ENCODE peak calls at places on chromosomes 12 and 14, in four cellular contexts. One of them, this sample, is unnamed. For H3K4me1, the result is how much of the 10 kb centered on the place peaks cover.

GRCh38 chr12:25781223-25781622 is 177.3 kb upstream of the RASSF8 start:
- DNase-seq in HepG2: no peak
- DNase-seq in K562: no peak
- DNase-seq in HCT116: no peak
- DNase-seq in this sample: no peak

GRCh38 chr14:57889245-57889644 is 23.4 kb upstream of the SLC35F4 start:
- DNase-seq in K562: no peak
- DNase-seq in HepG2: no peak
- DNase-seq in HCT116: no peak
- DNase-seq in this sample: no peak

GRCh38 chr14:65866906-65867305 is 454.4 kb downstream of the FUT8 start:
- DNase-seq in K562: no peak
- DNase-seq in HepG2: no peak
- DNase-seq in HCT116: no peak
- DNase-seq in this sample: no peak

GRCh38 chr12:5388581-5389535 is 43.0 kb upstream of the NTF3 start:
- DNase-seq in K562: no peak
- DNase-seq in HCT116: peak
- DNase-seq in HepG2: no peak
- DNase-seq in this sample: no peak

GRCh38 chr12:100020370-100020769 is 35.6 kb upstream of the ANKS1B start:
- DNase-seq in HCT116: no peak
- DNase-seq in HepG2: no peak
- DNase-seq in K562: no peak
- DNase-seq in this sample: no peak

GRCh38 chr14:103657466-103657865 is 28.5 kb downstream of the KLC1 start:
- DNase-seq in HCT116: no peak
- DNase-seq in HepG2: no peak
- DNase-seq in K562: no peak
- DNase-seq in this sample: no peak

GRCh38 chr12:102992297-102992696 is 34.8 kb downstream of the ASCL1 start:
- DNase-seq in HepG2: peak
- DNase-seq in K562: no peak
- DNase-seq in HCT116: no peak
- DNase-seq in this sample: no peak

GRCh38 chr12:125053821-125054220 is 11.4 kb upstream of the AACS start:
- DNase-seq in K562: no peak
- DNase-seq in HepG2: no peak
- DNase-seq in HCT116: no peak
- DNase-seq in this sample: no peak

GRCh38 chr12:104494137-104494815 is 37.5 kb downstream of the CHST11 start:
- DNase-seq in HepG2: no peak
- DNase-seq in K562: peak
- DNase-seq in HCT116: no peak
- DNase-seq in this sample: no peak

GRCh38 chr14:102262894-102263462 is 42.0 kb downstream of the MOK start:
- DNase-seq in HepG2: peak
- DNase-seq in HCT116: peak
- DNase-seq in K562: no peak
- DNase-seq in this sample: no peak

GRCh38 chr12:39622306-39622705 is 2.7 kb upstream of the ABCD2 start:
- DNase-seq in K562: no peak
- DNase-seq in HCT116: no peak
- DNase-seq in HepG2: no peak
- DNase-seq in this sample: no peak

GRCh38 chr14:94129758-94130414 is 482 bp upstream of the IFI27L2 start:
- DNase-seq in K562: peak
- DNase-seq in HepG2: no peak
- DNase-seq in HCT116: peak
- DNase-seq in this sample: no peak

GRCh38 chr14:63492391-63492790 is 50.8 kb downstream of the PPP2R5E start:
- DNase-seq in K562: no peak
- DNase-seq in HepG2: no peak
- DNase-seq in HCT116: no peak
- DNase-seq in this sample: no peak

GRCh38 chr12:106889326-106889725 is 66.4 kb upstream of the TMEM263 start:
- DNase-seq in HCT116: no peak
- DNase-seq in HepG2: no peak
- DNase-seq in K562: no peak
- DNase-seq in this sample: no peak

DNA sequence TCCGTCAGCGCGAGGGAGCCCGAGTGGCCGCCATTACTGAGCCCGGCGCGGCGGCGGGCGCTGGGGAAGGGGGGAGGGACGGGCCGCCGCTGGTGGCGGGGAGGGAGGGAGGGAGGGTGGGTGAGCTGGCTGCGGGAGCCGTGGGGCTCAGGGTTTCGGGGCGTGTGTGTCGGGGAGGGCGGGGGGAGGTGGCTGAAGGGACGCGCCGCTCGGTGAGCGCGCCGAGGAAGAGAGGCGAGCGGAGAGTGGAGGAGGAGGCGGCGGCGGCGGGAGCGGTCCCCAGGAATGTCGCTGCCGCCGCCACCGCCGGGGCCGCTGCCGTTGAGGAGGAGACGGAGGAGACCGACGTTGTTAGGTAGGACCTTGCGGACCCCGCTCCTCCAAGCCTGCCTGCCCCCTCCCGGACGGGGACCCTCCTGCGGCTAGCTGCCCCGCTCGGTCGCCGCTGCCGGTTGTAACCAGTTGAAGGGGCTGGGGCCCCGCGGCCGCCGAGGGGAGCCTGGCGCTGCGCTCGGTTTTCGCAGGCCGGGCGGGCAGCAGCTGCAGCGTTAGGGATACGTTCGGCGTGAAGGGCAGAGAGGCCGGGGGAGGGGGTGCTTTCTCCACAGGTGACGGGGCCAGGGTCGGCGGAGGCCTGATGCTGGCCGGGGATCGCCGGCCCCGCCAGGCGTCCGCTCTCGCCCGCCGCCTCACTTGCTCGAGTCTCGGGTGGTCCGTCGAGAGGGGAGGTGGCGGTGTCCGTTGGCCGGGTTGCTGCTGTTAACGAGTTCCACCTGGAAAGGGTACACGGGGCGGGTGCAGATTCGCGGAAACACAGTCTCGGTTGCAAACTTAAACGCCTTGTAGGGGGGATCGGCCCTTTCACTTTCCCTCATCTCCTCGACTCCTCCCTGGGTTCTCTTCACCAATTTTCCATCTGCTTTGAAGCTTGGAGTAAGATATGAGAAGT is at the start of gene ARHGAP5:
- DNase-seq in HepG2: peak
- DNase-seq in K562: no peak
- DNase-seq in HCT116: no peak
- DNase-seq in this sample: no peak
- TF ChIP-seq TCF7L2 in HepG2: no peak
- TF ChIP-seq TCF7L2 in K562: no peak
- TF ChIP-seq TCF7L2 in HCT116: no peak
- TF ChIP-seq TCF7L2 in this sample: no peak

GRCh38 chr14:52063107-52063506 is 5.8 kb downstream of the NID2 start:
- DNase-seq in K562: no peak
- DNase-seq in HCT116: no peak
- DNase-seq in HepG2: no peak
- DNase-seq in this sample: no peak
- H3K4me1 ChIP-seq in K562: under half
- H3K4me1 ChIP-seq in HCT116: under half
- H3K4me1 ChIP-seq in HepG2: under half
- H3K4me1 ChIP-seq in this sample: under half

GRCh38 chr12:63826002-63826585 is 18.4 kb upstream of the SRGAP1 start:
- DNase-seq in HepG2: peak
- DNase-seq in HCT116: peak
- DNase-seq in K562: no peak
- DNase-seq in this sample: no peak
- TF ChIP-seq TCF7L2 in HepG2: no peak
- TF ChIP-seq TCF7L2 in HCT116: no peak
- TF ChIP-seq TCF7L2 in K562: no peak
- TF ChIP-seq TCF7L2 in this sample: no peak

GRCh38 chr14:22537436-22538310 is 51.4 kb downstream of the DAD1 start:
- DNase-seq in HCT116: no peak
- DNase-seq in HepG2: no peak
- DNase-seq in K562: no peak
- DNase-seq in this sample: no peak
- H3K4me1 ChIP-seq in HCT116: under half
- H3K4me1 ChIP-seq in HepG2: under half
- H3K4me1 ChIP-seq in K562: under half
- H3K4me1 ChIP-seq in this sample: under half

DNA sequence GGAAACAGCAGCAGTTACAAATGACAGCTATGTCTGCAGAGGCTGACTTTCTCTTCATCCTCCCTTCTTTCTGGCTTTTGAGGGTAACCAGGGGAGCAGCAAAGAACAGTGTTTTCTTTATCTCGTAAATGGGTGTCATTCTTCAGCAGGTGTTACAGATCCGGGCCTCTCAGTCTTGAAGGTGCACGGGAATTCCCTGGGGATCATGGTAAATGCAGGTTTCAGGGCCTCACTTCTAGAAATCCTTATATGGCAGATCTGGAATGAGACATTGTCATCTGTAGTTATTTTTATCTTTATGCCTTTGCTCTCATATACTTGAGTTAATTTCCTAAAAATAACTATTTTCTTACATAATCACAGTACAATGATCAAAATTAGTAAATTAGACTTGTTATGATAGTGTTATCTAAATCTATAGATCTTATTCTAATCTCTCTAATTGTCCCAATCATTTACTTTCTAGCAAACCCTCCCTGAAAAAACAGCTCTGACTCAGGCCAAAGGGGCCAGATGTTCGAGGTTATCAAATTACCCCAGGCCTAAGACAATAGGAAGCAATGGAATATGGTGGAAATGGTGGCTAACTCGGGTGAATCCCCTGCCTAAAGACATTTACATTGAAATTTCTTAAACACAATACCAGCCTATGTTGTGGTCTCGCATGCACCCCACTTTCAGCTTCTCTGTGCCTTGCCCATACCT is 145.0 kb downstream of the CAND1 start:
- DNase-seq in K562: no peak
- DNase-seq in HCT116: no peak
- DNase-seq in HepG2: no peak
- DNase-seq in this sample: no peak
- TF ChIP-seq TCF7L2 in K562: no peak
- TF ChIP-seq TCF7L2 in HCT116: no peak
- TF ChIP-seq TCF7L2 in HepG2: no peak
- TF ChIP-seq TCF7L2 in this sample: no peak

GRCh38 chr12:116263431-116263830 is 14.1 kb downstream of the MED13L start:
- DNase-seq in K562: no peak
- DNase-seq in HepG2: no peak
- DNase-seq in HCT116: no peak
- DNase-seq in this sample: no peak

GRCh38 chr12:116265361-116266128 is 11.9 kb downstream of the MED13L start:
- DNase-seq in HepG2: no peak
- DNase-seq in K562: no peak
- DNase-seq in HCT116: no peak
- DNase-seq in this sample: no peak

GRCh38 chr12:116263844-116264243 is 13.6 kb downstream of the MED13L start:
- DNase-seq in HCT116: no peak
- DNase-seq in HepG2: peak
- DNase-seq in K562: no peak
- DNase-seq in this sample: no peak

GRCh38 chr12:116266220-116266619 is 11.3 kb downstream of the MED13L start:
- DNase-seq in HepG2: no peak
- DNase-seq in HCT116: no peak
- DNase-seq in K562: no peak
- DNase-seq in this sample: no peak

DNA sequence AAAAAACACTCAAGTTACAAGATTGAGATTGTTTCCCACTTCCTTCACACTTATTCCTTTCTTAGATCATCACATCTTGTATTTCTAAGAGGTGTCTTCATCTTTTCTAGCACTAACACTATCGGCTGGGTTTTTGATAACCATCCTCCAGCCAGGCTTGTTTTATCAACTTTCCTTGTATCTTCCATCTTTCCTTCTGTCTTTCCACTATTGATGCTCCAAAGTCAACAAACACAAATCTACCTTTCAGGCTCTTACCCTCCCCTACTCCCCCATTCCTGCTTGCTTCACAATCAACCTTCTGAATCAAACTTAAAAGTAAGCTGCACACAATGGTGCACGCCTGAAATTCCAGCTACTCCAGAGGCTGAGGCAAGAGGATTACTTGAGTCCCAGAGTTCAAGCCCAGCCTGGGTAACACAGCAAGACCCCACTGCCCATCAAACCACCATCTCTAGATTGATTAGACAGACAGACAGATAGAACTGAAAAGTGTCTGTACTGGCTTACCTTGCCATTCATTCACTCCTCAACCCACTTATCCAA is 12.9 kb downstream of the MED13L start:
- DNase-seq in HCT116: no peak
- DNase-seq in HepG2: no peak
- DNase-seq in K562: no peak
- DNase-seq in this sample: no peak
- H3K4me1 ChIP-seq in HCT116: half or more
- H3K4me1 ChIP-seq in HepG2: half or more
- H3K4me1 ChIP-seq in K562: under half
- H3K4me1 ChIP-seq in this sample: half or more

GRCh38 chr12:11755311-11755930 is 105.9 kb downstream of the ETV6 start:
- DNase-seq in HepG2: no peak
- DNase-seq in HCT116: no peak
- DNase-seq in K562: no peak
- DNase-seq in this sample: no peak
- TF ChIP-seq TCF7L2 in HepG2: no peak
- TF ChIP-seq TCF7L2 in HCT116: no peak
- TF ChIP-seq TCF7L2 in K562: no peak
- TF ChIP-seq TCF7L2 in this sample: no peak

GRCh38 chr12:12821975-12822374 is 8.8 kb downstream of the DDX47 start:
- DNase-seq in HepG2: no peak
- DNase-seq in HCT116: no peak
- DNase-seq in K562: no peak
- DNase-seq in this sample: no peak
- H3K4me1 ChIP-seq in HepG2: under half
- H3K4me1 ChIP-seq in HCT116: under half
- H3K4me1 ChIP-seq in K562: under half
- H3K4me1 ChIP-seq in this sample: half or more

GRCh38 chr14:78974691-78975090 is 804.5 kb downstream of the NRXN3 start:
- DNase-seq in K562: no peak
- DNase-seq in HCT116: no peak
- DNase-seq in HepG2: no peak
- DNase-seq in this sample: no peak
- TF ChIP-seq TCF7L2 in K562: no peak
- TF ChIP-seq TCF7L2 in HCT116: no peak
- TF ChIP-seq TCF7L2 in HepG2: no peak
- TF ChIP-seq TCF7L2 in this sample: no peak

GRCh38 chr14:72053662-72054061 is 121.4 kb downstream of the RGS6 start:
- DNase-seq in HepG2: no peak
- DNase-seq in K562: no peak
- DNase-seq in HCT116: no peak
- DNase-seq in this sample: no peak
- H3K4me1 ChIP-seq in HepG2: under half
- H3K4me1 ChIP-seq in K562: under half
- H3K4me1 ChIP-seq in HCT116: under half
- H3K4me1 ChIP-seq in this sample: under half

This sample was measured in Panc1.